ENCODE peak calls at places on chromosomes 11 and 22, in five cellular contexts. One of them, this sample, is unnamed.

GRCh38 chr22:35589071-35589735 is 27.9 kb downstream of the MB start:
- DNase-seq in body of pancreas: no peak
- DNase-seq in HCT116: peak; percentile 57
- DNase-seq in uterus: peak; percentile 88
- DNase-seq in heart left ventricle: peak; percentile 56
- DNase-seq in this sample: no peak

GRCh38 chr11:118531597-118532084 is 649 bp downstream of the TMEM25 start:
- DNase-seq in uterus: no peak
- DNase-seq in HCT116: no peak
- DNase-seq in body of pancreas: no peak
- DNase-seq in heart left ventricle: no peak
- DNase-seq in this sample: no peak

GRCh38 chr11:9103542-9104276 is 12.3 kb upstream of the SCUBE2 start:
- DNase-seq in uterus: no peak
- DNase-seq in HCT116: no peak
- DNase-seq in body of pancreas: peak; percentile 79
- DNase-seq in heart left ventricle: no peak
- DNase-seq in this sample: peak; percentile 77

GRCh38 chr11:18727499-18728236 is 1.7 kb upstream of the IGSF22 start:
- DNase-seq in HCT116: peak; percentile 35
- DNase-seq in body of pancreas: peak; percentile 56
- DNase-seq in heart left ventricle: no peak
- DNase-seq in uterus: no peak
- DNase-seq in this sample: no peak

GRCh38 chr11:75597636-75598035 is 35.6 kb downstream of the SERPINH1 start:
- DNase-seq in body of pancreas: no peak
- DNase-seq in uterus: no peak
- DNase-seq in HCT116: peak; percentile 36
- DNase-seq in heart left ventricle: no peak
- DNase-seq in this sample: no peak

GRCh38 chr11:116782728-116783127 is 5.1 kb downstream of the ZPR1 start:
- DNase-seq in HCT116: no peak
- DNase-seq in uterus: no peak
- DNase-seq in heart left ventricle: no peak
- DNase-seq in body of pancreas: no peak
- DNase-seq in this sample: no peak

GRCh38 chr11:71962428-71963038 is 33.7 kb downstream of the RNF121 start:
- DNase-seq in uterus: no peak
- DNase-seq in heart left ventricle: no peak
- DNase-seq in HCT116: no peak
- DNase-seq in body of pancreas: no peak
- DNase-seq in this sample: no peak

GRCh38 chr11:62682518-62682917 is 3.6 kb upstream of the UBXN1 start:
- DNase-seq in body of pancreas: peak; percentile 62
- DNase-seq in uterus: no peak
- DNase-seq in HCT116: no peak
- DNase-seq in heart left ventricle: no peak
- DNase-seq in this sample: no peak

GRCh38 chr11:63599211-63600122 is 14.8 kb downstream of the PLAAT3 start:
- DNase-seq in heart left ventricle: no peak
- DNase-seq in HCT116: no peak
- DNase-seq in uterus: no peak
- DNase-seq in body of pancreas: no peak
- DNase-seq in this sample: no peak

GRCh38 chr22:46049726-46050450 is 72.9 kb upstream of the WNT7B start:
- DNase-seq in HCT116: no peak
- DNase-seq in body of pancreas: peak; percentile 26
- DNase-seq in uterus: peak; percentile 33
- DNase-seq in heart left ventricle: no peak
- DNase-seq in this sample: peak; percentile 24

GRCh38 chr22:21568207-21569075 is 927 bp downstream of the UBE2L3 start:
- DNase-seq in HCT116: no peak
- DNase-seq in heart left ventricle: no peak
- DNase-seq in body of pancreas: peak; percentile 50
- DNase-seq in uterus: no peak
- DNase-seq in this sample: no peak

GRCh38 chr22:39349967-39350802 is at the start of gene SYNGR1:
- DNase-seq in uterus: no peak
- DNase-seq in body of pancreas: peak; percentile 46
- DNase-seq in HCT116: no peak
- DNase-seq in heart left ventricle: peak; percentile 74
- DNase-seq in this sample: peak; percentile 26

GRCh38 chr11:44750440-44751005 is 23.8 kb downstream of the TSPAN18 start:
- DNase-seq in HCT116: no peak
- DNase-seq in uterus: peak; percentile 41
- DNase-seq in body of pancreas: no peak
- DNase-seq in heart left ventricle: no peak
- DNase-seq in this sample: no peak

GRCh38 chr22:27416553-27417427 is 384.8 kb downstream of the MN1 start:
- DNase-seq in uterus: no peak
- DNase-seq in body of pancreas: peak; percentile 24
- DNase-seq in HCT116: no peak
- DNase-seq in heart left ventricle: no peak
- DNase-seq in this sample: peak; percentile 34

GRCh38 chr22:21443057-21443734 is 24.0 kb upstream of the TMEM191C start:
- DNase-seq in body of pancreas: peak; percentile 10
- DNase-seq in HCT116: no peak
- DNase-seq in uterus: peak; percentile 11
- DNase-seq in heart left ventricle: no peak
- DNase-seq in this sample: peak; percentile 22

GRCh38 chr11:66907751-66908173 is 50.4 kb downstream of the PC start:
- DNase-seq in body of pancreas: no peak
- DNase-seq in uterus: no peak
- DNase-seq in heart left ventricle: no peak
- DNase-seq in HCT116: no peak
- DNase-seq in this sample: no peak

GRCh38 chr11:133570376-133570775 is 38.1 kb upstream of the OPCML start:
- DNase-seq in heart left ventricle: no peak
- DNase-seq in body of pancreas: no peak
- DNase-seq in uterus: no peak
- DNase-seq in HCT116: no peak
- DNase-seq in this sample: no peak

GRCh38 chr22:43375951-43376455 is 32.8 kb upstream of the SCUBE1 start:
- DNase-seq in HCT116: no peak
- DNase-seq in body of pancreas: no peak
- DNase-seq in heart left ventricle: no peak
- DNase-seq in uterus: no peak
- DNase-seq in this sample: no peak

GRCh38 chr11:102683277-102683676 is 22.3 kb downstream of the MMP27 start:
- DNase-seq in uterus: no peak
- DNase-seq in heart left ventricle: no peak
- DNase-seq in HCT116: peak; percentile 15
- DNase-seq in body of pancreas: no peak
- DNase-seq in this sample: no peak
- TF ChIP-seq CTCF in uterus: no peak
- TF ChIP-seq CTCF in heart left ventricle: no peak
- TF ChIP-seq CTCF in HCT116: peak; percentile 16
- TF ChIP-seq CTCF in body of pancreas: no peak
- TF ChIP-seq CTCF in this sample: no peak

GRCh38 chr11:126352934-126353801 is 2.3 kb upstream of the ST3GAL4 start:
- DNase-seq in uterus: no peak
- DNase-seq in HCT116: no peak
- DNase-seq in heart left ventricle: no peak
- DNase-seq in body of pancreas: no peak
- DNase-seq in this sample: no peak

GRCh38 chr11:126354631-126355323 is 709 bp upstream of the ST3GAL4 start:
- DNase-seq in HCT116: no peak
- DNase-seq in body of pancreas: no peak
- DNase-seq in uterus: no peak
- DNase-seq in heart left ventricle: no peak
- DNase-seq in this sample: no peak

GRCh38 chr11:126355926-126356897 is 726 bp downstream of the ST3GAL4 start:
- DNase-seq in HCT116: no peak
- DNase-seq in heart left ventricle: peak; percentile 72
- DNase-seq in body of pancreas: peak; percentile 49
- DNase-seq in uterus: no peak
- DNase-seq in this sample: no peak

GRCh38 chr11:126357055-126357962 is 1.8 kb downstream of the ST3GAL4 start:
- DNase-seq in HCT116: no peak
- DNase-seq in uterus: no peak
- DNase-seq in heart left ventricle: peak; percentile 54
- DNase-seq in body of pancreas: no peak
- DNase-seq in this sample: no peak

DNA sequence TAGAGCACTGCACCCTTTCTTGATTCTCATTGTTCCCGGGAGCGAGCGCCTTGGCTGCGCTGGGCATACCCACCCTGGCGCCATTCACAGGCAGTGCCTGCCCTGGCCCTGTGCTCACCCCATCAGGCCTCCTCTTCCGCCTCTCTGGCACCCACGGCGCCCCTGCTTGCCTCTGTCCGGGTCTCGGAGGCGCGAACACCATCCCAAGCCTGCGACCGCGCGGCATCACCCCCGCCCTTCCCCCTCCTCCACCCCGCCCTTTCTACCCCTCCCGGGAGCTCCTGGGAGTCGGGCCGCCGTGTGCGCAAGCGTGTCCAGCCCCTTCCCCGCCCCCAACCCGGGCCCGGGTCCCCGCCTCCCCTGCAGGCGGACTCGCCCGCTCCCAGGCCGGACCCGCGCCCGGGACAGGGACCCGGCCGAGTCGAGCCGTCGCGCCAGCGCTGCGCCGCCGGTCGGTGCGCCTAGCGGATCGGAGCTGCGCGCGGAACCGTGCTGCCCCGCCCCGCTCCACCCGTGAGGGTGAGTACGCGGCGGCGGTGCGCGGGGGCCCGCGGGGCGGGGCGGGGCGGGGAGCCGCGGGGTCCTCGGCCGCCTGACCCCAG is at the start of gene ST3GAL4:
- DNase-seq in body of pancreas: peak; percentile 78
- DNase-seq in heart left ventricle: peak; percentile 95
- DNase-seq in HCT116: no peak
- DNase-seq in uterus: peak; percentile 76
- DNase-seq in this sample: peak; percentile 65
- H3K4me1 ChIP-seq in body of pancreas: peaks cover 34% of the 10 kb centered on the region
- H3K4me1 ChIP-seq in heart left ventricle: peaks cover 89% of the 10 kb centered on the region
- H3K4me1 ChIP-seq in HCT116: peaks cover 22% of the 10 kb centered on the region
- H3K4me1 ChIP-seq in uterus: no peaks in the 10 kb centered on the region
- H3K4me1 ChIP-seq in this sample: peaks cover 87% of the 10 kb centered on the region

GRCh38 chr22:50530857-50531545 is 1.2 kb upstream of the TYMP start:
- DNase-seq in HCT116: peak; percentile 76
- DNase-seq in heart left ventricle: peak; percentile 94
- DNase-seq in uterus: peak; percentile 82
- DNase-seq in body of pancreas: peak; percentile 75
- DNase-seq in this sample: peak; percentile 91

GRCh38 chr22:50528682-50529415 is 963 bp downstream of the TYMP start:
- DNase-seq in uterus: no peak
- DNase-seq in heart left ventricle: peak; percentile 62
- DNase-seq in body of pancreas: no peak
- DNase-seq in HCT116: no peak
- DNase-seq in this sample: no peak

GRCh38 chr22:50530280-50530856 is 556 bp upstream of the TYMP start:
- DNase-seq in uterus: peak; percentile 74
- DNase-seq in body of pancreas: peak; percentile 67
- DNase-seq in HCT116: peak; percentile 73
- DNase-seq in heart left ventricle: peak; percentile 94
- DNase-seq in this sample: peak; percentile 91

GRCh38 chr22:50527921-50528681 is 1.7 kb downstream of the TYMP start:
- DNase-seq in HCT116: no peak
- DNase-seq in uterus: no peak
- DNase-seq in heart left ventricle: peak; percentile 67
- DNase-seq in body of pancreas: no peak
- DNase-seq in this sample: no peak

DNA sequence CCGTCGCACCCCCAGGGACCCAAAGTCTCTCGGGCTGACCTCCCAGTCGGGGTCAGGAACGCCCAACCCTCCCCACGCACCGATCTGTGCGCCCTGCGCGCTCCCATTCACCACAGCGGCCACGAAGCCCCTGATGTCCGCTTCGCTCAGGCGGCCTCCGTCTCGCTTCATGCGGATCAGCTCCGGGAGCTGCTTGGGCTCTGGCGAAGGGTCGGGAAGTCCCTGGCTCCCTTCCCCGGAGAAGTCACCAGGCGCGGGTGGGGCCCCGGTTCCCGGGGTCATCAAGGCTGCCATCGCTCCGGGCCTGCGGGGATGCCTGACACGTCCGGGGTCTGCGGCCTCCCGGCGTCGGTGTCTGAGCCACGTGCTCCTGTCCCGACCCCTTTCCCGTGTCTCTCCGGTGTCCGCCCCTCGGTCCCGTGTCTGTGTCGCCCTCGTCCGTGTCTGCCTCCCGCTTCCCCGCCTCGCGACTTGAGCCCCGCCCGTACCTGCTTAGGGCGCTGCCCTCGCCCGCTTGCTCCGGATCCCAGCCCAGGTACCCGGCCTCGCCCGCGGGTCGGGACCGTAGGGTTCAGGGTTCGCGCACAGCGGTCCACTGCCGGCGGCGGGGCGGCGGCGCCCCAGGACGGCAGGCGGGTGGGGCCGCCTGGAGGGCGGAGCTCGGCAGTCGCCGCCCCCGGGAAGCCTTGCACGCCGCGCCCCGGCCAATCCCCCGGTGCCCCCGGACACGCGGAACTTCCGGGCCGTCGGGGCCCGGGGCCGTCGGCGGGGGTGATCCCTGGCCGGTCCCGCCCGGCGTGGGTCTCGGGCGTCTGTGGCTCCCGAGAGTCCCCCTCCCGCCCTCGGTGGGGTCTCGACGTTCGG is at the start of gene TYMP:
- DNase-seq in uterus: peak; percentile 52
- DNase-seq in heart left ventricle: peak; percentile 93
- DNase-seq in HCT116: no peak
- DNase-seq in body of pancreas: peak; percentile 58
- DNase-seq in this sample: peak; percentile 83
- TF ChIP-seq POLR2A in uterus: peak; percentile 35
- TF ChIP-seq POLR2A in heart left ventricle: no peak
- TF ChIP-seq POLR2A in HCT116: peak; percentile 31
- TF ChIP-seq POLR2A in body of pancreas: no peak
- TF ChIP-seq POLR2A in this sample: no peak

GRCh38 chr11:59197990-59198389 is 14.7 kb downstream of the MPEG1 start:
- DNase-seq in HCT116: no peak
- DNase-seq in body of pancreas: peak; percentile 74
- DNase-seq in uterus: peak; percentile 50
- DNase-seq in heart left ventricle: peak; percentile 90
- DNase-seq in this sample: peak; percentile 83

GRCh38 chr11:59199546-59200420 is 12.9 kb downstream of the MPEG1 start:
- DNase-seq in heart left ventricle: no peak
- DNase-seq in HCT116: no peak
- DNase-seq in uterus: no peak
- DNase-seq in body of pancreas: no peak
- DNase-seq in this sample: no peak

GRCh38 chr11:59200421-59200746 is 12.3 kb downstream of the MPEG1 start:
- DNase-seq in HCT116: no peak
- DNase-seq in body of pancreas: no peak
- DNase-seq in heart left ventricle: no peak
- DNase-seq in uterus: no peak
- DNase-seq in this sample: no peak

GRCh38 chr11:59204736-59205135 is 8.0 kb downstream of the MPEG1 start:
- DNase-seq in uterus: no peak
- DNase-seq in HCT116: no peak
- DNase-seq in body of pancreas: no peak
- DNase-seq in heart left ventricle: no peak
- DNase-seq in this sample: no peak

DNA sequence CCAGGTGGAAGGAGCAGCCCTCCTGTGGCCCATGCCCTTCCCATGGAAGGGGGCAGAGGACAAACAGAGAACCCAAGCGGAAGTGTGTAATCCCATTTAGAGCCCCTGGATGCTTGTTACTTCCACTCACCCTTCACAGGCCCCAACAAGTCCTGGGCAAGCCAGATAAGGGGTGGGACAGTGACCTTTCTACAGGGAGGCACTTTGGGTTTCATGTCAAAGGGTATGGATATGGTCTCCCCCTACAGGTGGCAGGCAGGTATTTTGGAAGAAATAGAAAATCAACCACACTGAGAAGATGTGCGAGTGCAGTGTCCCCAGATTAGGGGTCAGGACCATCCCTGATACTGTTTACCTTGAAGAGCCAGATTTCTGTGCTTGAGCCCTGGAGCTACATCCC is 11.4 kb downstream of the MPEG1 start:
- DNase-seq in uterus: no peak
- DNase-seq in HCT116: no peak
- DNase-seq in heart left ventricle: no peak
- DNase-seq in body of pancreas: no peak
- DNase-seq in this sample: no peak
- TF ChIP-seq CTCF in uterus: no peak
- TF ChIP-seq CTCF in HCT116: peak; percentile 21
- TF ChIP-seq CTCF in heart left ventricle: no peak
- TF ChIP-seq CTCF in body of pancreas: peak; percentile 10
- TF ChIP-seq CTCF in this sample: no peak